ENCODE peak calls at places on chromosomes 16 and 17, in seven cellular contexts. U, L, B, S, F, Z and K are unnamed samples.

GRCh38 chr17:47829870-47830269 is 1.5 kb downstream of the MRPL10 start:
- DNase-seq in U (no peak), Z (no peak), S (no peak), B (no peak), F (no peak), L (no peak), K (no peak)

GRCh38 chr16:46894011-46894672 is 10.0 kb downstream of the GPT2 start:
- DNase-seq in U (peak), B (no peak), S (no peak), L (peak), F (peak), Z (no peak), K (no peak)

GRCh38 chr17:28944862-28945741 is 6.2 kb downstream of the PHF12 start:
- DNase-seq in F (peak), Z (no peak), B (no peak), U (no peak), S (no peak), L (no peak), K (no peak)

GRCh38 chr17:15742921-15743320 is 10.8 kb downstream of the TBC1D26 start:
- DNase-seq in U (no peak), B (no peak), Z (no peak), L (no peak), F (no peak), S (no peak), K (no peak)

GRCh38 chr17:46818929-46819859 is 702 bp upstream of the WNT3 start:
- DNase-seq in Z (no peak), S (no peak), F (no peak), B (no peak), L (no peak), U (no peak), K (no peak)

GRCh38 chr17:7478276-7479138 is 924 bp downstream of the ZBTB4 start:
- DNase-seq in F (peak), U (peak), S (no peak), Z (peak), L (no peak), B (no peak), K (no peak)

GRCh38 chr16:67923414-67924127 is 8.1 kb downstream of the CTRL start:
- DNase-seq in S (no peak), L (no peak), F (no peak), Z (no peak), U (no peak), B (no peak), K (no peak)

GRCh38 chr17:56699186-56699895 is 105.8 kb downstream of the NOG start:
- DNase-seq in S (peak), U (no peak), Z (peak), B (peak), L (no peak), F (peak), K (no peak)

GRCh38 chr16:23333034-23333579 is 31.0 kb downstream of the SCNN1B start:
- DNase-seq in L (no peak), S (no peak), B (no peak), F (no peak), U (no peak), Z (peak), K (no peak)

GRCh38 chr16:22360963-22361659 is 13.3 kb downstream of the CDR2 start:
- DNase-seq in F (no peak), S (no peak), Z (no peak), B (no peak), L (no peak), U (no peak), K (no peak)

GRCh38 chr17:65071861-65072260 is 15.3 kb upstream of the GNA13 start:
- DNase-seq in B (no peak), Z (peak), L (no peak), U (no peak), F (peak), S (no peak), K (no peak)

GRCh38 chr17:45639297-45639849 is 144.7 kb upstream of the CRHR1 start:
- DNase-seq in Z (no peak), S (no peak), F (no peak), U (no peak), B (no peak), L (no peak), K (no peak)

GRCh38 chr17:78143214-78144145 is 2.7 kb upstream of the C17orf99 start:
- DNase-seq in F (no peak), U (no peak), Z (no peak), S (no peak), B (no peak), L (peak), K (no peak)

GRCh38 chr16:65098916-65099315 is 22.9 kb downstream of the CDH11 start:
- DNase-seq in L (no peak), U (no peak), B (no peak), S (no peak), F (peak), Z (no peak), K (no peak)

GRCh38 chr17:17508641-17509591 is 12.7 kb upstream of the RASD1 start:
- DNase-seq in U (no peak), F (no peak), Z (no peak), L (no peak), S (no peak), B (no peak), K (no peak)

GRCh38 chr17:73749337-73749807 is 105.1 kb upstream of the SDK2 start:
- DNase-seq in F (no peak), L (no peak), Z (no peak), B (no peak), S (no peak), U (no peak), K (no peak)

GRCh38 chr17:79742951-79743476 is 12.3 kb downstream of the ENPP7 start:
- DNase-seq in F (no peak), B (no peak), U (no peak), S (no peak), L (no peak), Z (no peak), K (no peak)

GRCh38 chr17:57092171-57092570 is 7.1 kb downstream of the AKAP1 start:
- DNase-seq in L (no peak), F (peak), U (no peak), S (no peak), Z (no peak), B (peak), K (no peak)

GRCh38 chr17:75588546-75589016 is 981 bp downstream of the MYO15B start:
- DNase-seq in F (no peak), L (peak), Z (no peak), S (peak), B (no peak), U (peak), K (no peak)

GRCh38 chr17:4920351-4921048 is 11.6 kb upstream of the GP1BA start:
- DNase-seq in S (no peak), U (no peak), L (peak), F (peak), Z (no peak), B (no peak), K (no peak)

GRCh38 chr17:63824362-63824761 is 2.9 kb upstream of the PSMC5 start:
- DNase-seq in U (no peak), S (no peak), F (no peak), B (no peak), L (no peak), Z (no peak), K (no peak)

GRCh38 chr17:81091134-81091530 is 56.2 kb downstream of the BAIAP2 start:
- DNase-seq in B (no peak), L (no peak), F (no peak), S (no peak), Z (no peak), U (no peak), K (no peak)

GRCh38 chr17:71764507-71764906 is 356.3 kb upstream of the SOX9 start:
- DNase-seq in B (no peak), F (no peak), S (peak), Z (peak), U (no peak), L (no peak), K (no peak)

GRCh38 chr16:85225721-85226120 is 113.4 kb upstream of the CIBAR2 start:
- DNase-seq in L (no peak), B (no peak), S (no peak), F (no peak), Z (no peak), U (no peak), K (no peak)

GRCh38 chr17:73267648-73268537 is 6.2 kb upstream of the CPSF4L start:
- DNase-seq in F (no peak), B (no peak), S (no peak), U (no peak), Z (no peak), L (no peak), K (no peak)

GRCh38 chr17:40093580-40094201 is 6.7 kb downstream of the NR1D1 start:
- DNase-seq in L (no peak), U (no peak), S (no peak), F (no peak), Z (no peak), B (no peak), K (no peak)

GRCh38 chr16:56603589-56603988 is 4.8 kb upstream of the MT2A start:
- DNase-seq in Z (peak), B (no peak), F (peak), U (no peak), S (no peak), L (peak), K (no peak)

GRCh38 chr17:33469911-33470310 is 176.8 kb upstream of the ASIC2 start:
- DNase-seq in B (no peak), U (no peak), Z (peak), F (peak), S (no peak), L (no peak), K (no peak)

GRCh38 chr17:63458478-63458877 is 12.4 kb upstream of the CYB561 start:
- DNase-seq in S (no peak), B (no peak), U (no peak), Z (no peak), F (no peak), L (no peak), K (no peak)

GRCh38 chr17:62630365-62631085 is 3.1 kb downstream of the MRC2 start:
- DNase-seq in S (no peak), U (no peak), F (no peak), L (no peak), B (no peak), Z (no peak), K (no peak)

GRCh38 chr17:65259281-65259680 is 122.1 kb downstream of the RGS9 start:
- DNase-seq in U (no peak), B (no peak), L (no peak), F (no peak), Z (no peak), S (no peak), K (no peak)

GRCh38 chr16:9259914-9260608 is 168.6 kb downstream of the HAPSTR1 start:
- DNase-seq in B (no peak), L (peak), S (no peak), F (no peak), U (no peak), Z (no peak), K (no peak)

GRCh38 chr17:20032636-20033035 is 23.5 kb downstream of the SPECC1 start:
- DNase-seq in S (no peak), Z (no peak), L (no peak), B (no peak), F (no peak), U (no peak), K (no peak)

GRCh38 chr17:63843387-63844292 is 1.2 kb upstream of the SMARCD2 start:
- DNase-seq in B (no peak), F (peak), S (no peak), Z (peak), L (no peak), U (peak), K (no peak)

GRCh38 chr16:54201200-54201599 is 85.4 kb downstream of the IRX3 start:
- DNase-seq in F (no peak), L (no peak), S (no peak), B (no peak), Z (peak), U (no peak), K (no peak)

GRCh38 chr16:30903596-30903995 is 7.2 kb downstream of the CTF1 start:
- DNase-seq in S (no peak), Z (peak), B (no peak), F (peak), L (no peak), U (no peak), K (no peak)

GRCh38 chr17:48144976-48145798 is 37.6 kb downstream of the SNX11 start:
- DNase-seq in U (no peak), Z (no peak), L (no peak), B (no peak), F (no peak), S (no peak), K (no peak)

GRCh38 chr16:3013998-3014690 is 1.4 kb downstream of the CLDN9 start:
- DNase-seq in U (no peak), F (no peak), L (no peak), S (no peak), Z (no peak), B (no peak), K (no peak)

GRCh38 chr16:4415538-4416199 is 727 bp downstream of the CORO7 start:
- DNase-seq in B (no peak), Z (no peak), U (no peak), S (no peak), F (no peak), L (peak), K (no peak)

GRCh38 chr16:23319861-23320615 is 17.9 kb downstream of the SCNN1B start:
- DNase-seq in B (no peak), U (no peak), L (no peak), Z (no peak), F (no peak), S (no peak), K (no peak)

GRCh38 chr17:2779545-2779944 is 16.7 kb upstream of the RAP1GAP2 start:
- DNase-seq in U (no peak), F (no peak), B (no peak), Z (no peak), L (no peak), S (no peak), K (no peak)

GRCh38 chr17:2776589-2777241 is 19.5 kb upstream of the RAP1GAP2 start:
- DNase-seq in B (no peak), U (no peak), S (peak), L (no peak), Z (no peak), F (no peak), K (peak)

GRCh38 chr17:2780256-2780655 is 16.0 kb upstream of the RAP1GAP2 start:
- DNase-seq in Z (no peak), L (no peak), B (no peak), U (no peak), S (no peak), F (no peak), K (no peak)

GRCh38 chr17:2778489-2778888 is 17.7 kb upstream of the RAP1GAP2 start:
- DNase-seq in B (no peak), U (no peak), L (no peak), S (no peak), F (no peak), Z (no peak), K (no peak)

GRCh38 chr17:2777242-2777867 is 18.9 kb upstream of the RAP1GAP2 start:
- DNase-seq in F (no peak), S (no peak), Z (no peak), B (no peak), L (no peak), U (no peak), K (peak)
- TF ChIP-seq CTCF in F (no peak), S (no peak), Z (peak), B (no peak), L (no peak), U (no peak), K (no peak)

DNA sequence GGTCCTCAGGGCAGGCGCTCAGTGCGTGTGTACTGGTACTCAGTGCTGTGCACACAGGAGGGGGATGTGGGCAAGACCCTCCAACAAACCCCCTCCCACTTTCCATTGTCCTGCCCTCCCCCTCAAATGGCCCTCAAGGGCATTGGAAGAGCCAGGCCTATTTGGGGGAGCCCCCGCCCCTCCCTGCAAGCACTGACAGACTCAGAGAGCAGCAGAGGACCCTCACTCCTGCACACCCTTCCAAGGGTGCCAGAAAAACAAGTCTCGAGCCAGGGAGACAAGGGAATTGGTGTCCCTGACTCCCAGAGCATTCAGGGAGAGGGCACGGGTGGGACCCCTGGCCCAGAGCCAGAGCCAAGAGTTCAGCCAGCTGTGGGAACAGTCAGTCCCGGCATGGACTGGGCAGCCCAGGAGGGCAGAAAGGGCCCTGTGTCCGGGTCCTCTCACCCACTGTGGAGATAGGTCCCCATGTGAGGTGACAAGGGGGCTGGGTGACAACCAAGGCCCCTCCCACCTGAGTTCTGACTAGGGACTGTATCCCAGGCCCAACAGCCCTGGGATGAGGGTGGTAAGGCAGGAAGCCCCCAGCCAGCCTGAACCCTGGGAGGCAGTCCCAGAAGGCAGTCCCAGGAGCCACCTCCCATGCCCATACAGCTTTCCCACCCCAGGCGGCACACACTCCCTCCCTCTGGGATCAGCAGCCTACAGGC is 12.1 kb upstream of the KRTAP17-1 start:
- DNase-seq in L (no peak), F (no peak), S (no peak), Z (no peak), U (no peak), B (no peak), K (no peak)
- TF ChIP-seq CTCF in L (no peak), F (no peak), S (no peak), Z (no peak), U (no peak), B (no peak), K (no peak)

DNA sequence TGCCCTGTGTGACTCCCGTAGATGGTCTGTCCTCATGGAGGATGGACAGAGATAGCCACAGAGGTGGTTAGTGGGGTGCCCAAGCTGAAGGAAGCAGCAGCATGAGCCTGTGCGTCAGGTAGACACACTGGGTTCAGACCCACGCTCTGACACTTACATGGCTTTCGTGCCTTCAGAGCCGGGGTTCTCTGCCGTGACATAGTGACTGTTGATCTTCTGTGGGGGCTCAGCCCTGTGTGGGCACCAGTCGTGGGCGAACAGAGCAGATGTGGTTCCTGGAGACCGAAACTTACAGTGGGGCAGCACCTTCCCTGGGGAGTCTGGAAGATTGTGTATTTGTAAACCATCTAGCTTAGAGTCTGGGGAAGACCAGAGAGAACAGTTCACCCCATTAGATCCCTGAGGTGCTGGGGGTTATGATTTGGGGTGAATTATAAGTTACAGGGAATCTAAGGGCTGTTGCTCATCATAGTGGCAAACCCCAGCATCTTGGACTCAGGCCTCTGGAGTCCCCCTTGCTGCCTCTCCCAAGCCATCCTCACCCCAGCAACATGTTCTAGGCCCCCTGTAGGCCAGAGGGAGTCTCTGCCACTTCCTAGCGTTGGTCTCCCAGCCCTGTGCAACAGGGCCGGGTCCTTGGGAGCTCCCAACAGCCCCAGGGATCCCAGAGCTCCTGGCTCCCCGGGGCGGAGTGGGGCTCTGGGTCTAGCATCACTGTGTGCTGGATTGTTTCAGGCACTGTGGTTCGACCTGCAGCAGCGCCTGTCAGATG is 28.6 kb downstream of the NECAB2 start:
- DNase-seq in B (no peak), L (no peak), F (no peak), U (no peak), Z (no peak), S (no peak), K (no peak)
- TF ChIP-seq CTCF in B (no peak), L (no peak), F (no peak), U (no peak), Z (no peak), S (no peak), K (no peak)

DNA sequence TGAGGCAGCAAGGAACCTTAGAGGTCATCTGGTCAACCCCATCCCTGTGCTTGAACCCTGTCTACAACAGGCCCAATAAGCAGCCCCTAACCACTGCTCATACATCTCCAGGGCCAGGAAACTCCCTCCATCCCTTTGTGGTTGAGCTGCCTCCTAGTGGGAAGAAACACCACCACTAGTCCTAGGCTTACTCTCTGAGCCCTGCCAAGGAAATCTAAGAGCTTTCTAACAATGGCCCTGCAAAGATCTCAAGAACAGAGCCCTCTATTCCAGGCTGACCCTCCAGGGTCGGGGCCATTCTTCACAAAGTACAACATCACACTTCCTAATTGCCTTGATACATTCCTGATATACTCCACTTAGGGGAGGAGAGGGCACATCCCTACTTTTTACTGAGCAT is 5.8 kb downstream of the ACLY start:
- DNase-seq in Z (no peak), U (no peak), L (no peak), F (no peak), S (no peak), B (no peak), K (no peak)
- TF ChIP-seq CTCF in Z (no peak), U (no peak), L (no peak), F (no peak), S (no peak), B (no peak), K (no peak)

GRCh38 chr17:58141505-58141904 is 6.7 kb upstream of the OR4D1 start:
- DNase-seq in U (no peak), B (no peak), Z (no peak), L (no peak), F (no peak), S (no peak), K (no peak)

GRCh38 chr17:58136669-58137279 is 11.4 kb upstream of the OR4D1 start:
- DNase-seq in F (no peak), S (no peak), B (no peak), U (no peak), Z (peak), L (no peak), K (no peak)
- TF ChIP-seq CTCF in F (peak), S (peak), B (no peak), U (no peak), Z (peak), L (peak), K (peak)

DNA sequence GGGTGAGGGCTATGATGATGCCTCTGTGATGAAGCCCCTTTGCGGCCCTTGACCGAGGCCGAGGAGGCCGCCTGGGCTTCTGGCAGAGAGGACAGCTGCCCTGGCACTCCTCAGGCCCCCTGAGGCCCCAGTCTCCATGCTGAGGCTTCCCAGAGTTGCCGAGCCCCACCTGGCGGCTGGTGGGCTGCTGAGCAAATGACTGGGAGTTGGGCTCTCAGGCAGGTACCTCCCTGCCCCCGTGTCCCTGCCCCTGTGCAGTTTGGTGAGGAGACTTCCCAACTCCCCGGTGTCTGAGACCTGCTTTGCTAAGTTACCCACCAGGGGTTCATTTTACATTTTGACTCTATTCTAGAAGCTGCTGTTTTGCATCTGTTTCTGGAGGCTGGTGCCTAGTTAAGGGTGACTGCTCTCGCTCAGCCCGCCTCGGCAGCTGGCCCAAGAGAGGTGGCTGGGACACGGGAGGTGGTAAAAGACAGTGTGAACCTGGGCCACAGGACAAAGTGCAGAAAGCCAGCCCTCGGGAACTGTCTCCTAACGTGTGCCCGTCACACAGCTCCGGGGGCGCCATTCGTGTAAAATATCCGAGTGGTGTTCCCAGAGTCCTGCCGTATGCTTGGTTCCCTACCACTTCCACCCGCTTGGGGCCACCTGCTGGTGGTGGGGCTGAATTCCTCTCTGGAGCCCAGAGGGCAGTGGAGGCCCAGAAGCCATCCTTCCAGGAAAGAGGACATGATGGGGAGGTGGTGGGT is 134.5 kb downstream of the RAB11FIP4 start:
- DNase-seq in S (peak), B (no peak), Z (peak), L (peak), U (no peak), F (peak), K (no peak)
- TF ChIP-seq CTCF in S (peak), B (no peak), Z (peak), L (peak), U (no peak), F (peak), K (peak)